ENCODE peak calls at places on chromosomes 6 and 20, in four cellular contexts. S is endothelial cell of umbilical vein, H is GM12878, Q is K562. D is an unnamed sample.

GRCh38 chr6:44446626-44447297 is 59.3 kb downstream of the CDC5L start:
- DNase-seq in Q (no peak), S (no peak), H (no peak), D (peak)

GRCh38 chr6:123415844-123416468 is 220.8 kb downstream of the TRDN start:
- DNase-seq in H (no peak), Q (peak), S (peak), D (peak)

GRCh38 chr6:148596886-148597455 is 149.9 kb upstream of the UST start:
- DNase-seq in H (no peak), Q (no peak), S (no peak), D (no peak)

GRCh38 chr6:36826520-36827227 is 12.6 kb downstream of the CPNE5 start:
- DNase-seq in S (no peak), H (no peak), Q (no peak), D (peak)

GRCh38 chr20:44833437-44833836 is 23.1 kb upstream of the RIMS4 start:
- DNase-seq in H (no peak), S (no peak), Q (no peak), D (no peak)

GRCh38 chr20:32445539-32446273 is 87.6 kb downstream of the ASXL1 start:
- DNase-seq in H (no peak), S (no peak), Q (no peak), D (no peak)

GRCh38 chr6:16494781-16495180 is 256.4 kb downstream of the GMPR start:
- DNase-seq in Q (no peak), H (peak), S (no peak), D (peak)

GRCh38 chr6:108947114-108947854 is 99.1 kb downstream of the ARMC2 start:
- DNase-seq in H (no peak), S (no peak), Q (no peak), D (peak)

GRCh38 chr6:41577865-41578713 is 31.9 kb downstream of the FOXP4 start:
- DNase-seq in S (peak), Q (peak), H (no peak), D (peak)

GRCh38 chr6:142429195-142429594 is 127.4 kb downstream of the ADGRG6 start:
- DNase-seq in H (no peak), Q (no peak), S (peak), D (no peak)

GRCh38 chr6:11313207-11313606 is 80.7 kb upstream of the NEDD9 start:
- DNase-seq in H (no peak), S (no peak), Q (no peak), D (no peak)

GRCh38 chr20:11716239-11716944 is 201.3 kb upstream of the BTBD3 start:
- DNase-seq in Q (peak), S (peak), H (no peak), D (peak)

GRCh38 chr6:16257999-16258708 is 19.8 kb downstream of the GMPR start:
- DNase-seq in Q (peak), S (peak), H (no peak), D (peak)

GRCh38 chr6:152634773-152635172 is 2.4 kb downstream of the SYNE1 start:
- DNase-seq in Q (no peak), H (no peak), S (no peak), D (no peak)

GRCh38 chr6:25452027-25452426 is 172.9 kb downstream of the CARMIL1 start:
- DNase-seq in S (no peak), Q (no peak), H (no peak), D (no peak)

GRCh38 chr6:129865013-129865412 is 3.9 kb upstream of the TMEM244 start:
- DNase-seq in Q (peak), H (no peak), S (no peak), D (no peak)

GRCh38 chr6:37679539-37680476 is 17.9 kb downstream of the MDGA1 start:
- DNase-seq in Q (no peak), S (no peak), H (peak), D (no peak)

GRCh38 chr6:137630666-137631065 is 136.5 kb upstream of the OLIG3 start:
- DNase-seq in Q (no peak), H (no peak), S (no peak), D (no peak)

GRCh38 chr6:5335020-5335419 is 73.7 kb downstream of the FARS2 start:
- DNase-seq in H (peak), S (peak), Q (no peak), D (no peak)

GRCh38 chr20:22611636-22612035 is 27.3 kb upstream of the FOXA2 start:
- DNase-seq in Q (no peak), H (no peak), S (no peak), D (no peak)

GRCh38 chr6:106084106-106084963 is 1.8 kb upstream of the PRDM1 start:
- DNase-seq in S (peak), Q (peak), H (peak), D (peak)

GRCh38 chr6:39610229-39610628 is 115.0 kb downstream of the KIF6 start:
- DNase-seq in Q (no peak), H (no peak), S (no peak), D (no peak)

GRCh38 chr6:115001726-115002436 is 659.1 kb upstream of the HS3ST5 start:
- DNase-seq in H (no peak), Q (no peak), S (no peak), D (no peak)

GRCh38 chr20:33730946-33731692 is 677 bp upstream of the ZNF341 start:
- DNase-seq in Q (no peak), H (no peak), S (no peak), D (no peak)

GRCh38 chr6:85669735-85670194 is 27.1 kb upstream of the SYNCRIP start:
- DNase-seq in H (peak), Q (no peak), S (peak), D (peak)

GRCh38 chr20:2619961-2620595 is 32.4 kb upstream of the NOP56 start:
- DNase-seq in Q (no peak), S (no peak), H (no peak), D (peak)

GRCh38 chr20:39993737-39994136 is 695.3 kb downstream of the MAFB start:
- DNase-seq in S (no peak), Q (no peak), H (no peak), D (no peak)

GRCh38 chr6:112330877-112331260 is 16.3 kb upstream of the RFPL4B start:
- DNase-seq in S (no peak), Q (no peak), H (no peak), D (no peak)

GRCh38 chr20:63874254-63874653 is 9.2 kb downstream of the TPD52L2 start:
- DNase-seq in H (no peak), Q (no peak), S (no peak), D (no peak)

GRCh38 chr20:63877755-63878470 is 12.8 kb downstream of the TPD52L2 start:
- DNase-seq in S (no peak), Q (no peak), H (no peak), D (no peak)

GRCh38 chr20:63876489-63877036 is 11.5 kb downstream of the TPD52L2 start:
- DNase-seq in H (no peak), Q (no peak), S (no peak), D (no peak)

GRCh38 chr20:63868264-63868663 is 3.2 kb downstream of the TPD52L2 start:
- DNase-seq in Q (no peak), S (no peak), H (no peak), D (no peak)

DNA sequence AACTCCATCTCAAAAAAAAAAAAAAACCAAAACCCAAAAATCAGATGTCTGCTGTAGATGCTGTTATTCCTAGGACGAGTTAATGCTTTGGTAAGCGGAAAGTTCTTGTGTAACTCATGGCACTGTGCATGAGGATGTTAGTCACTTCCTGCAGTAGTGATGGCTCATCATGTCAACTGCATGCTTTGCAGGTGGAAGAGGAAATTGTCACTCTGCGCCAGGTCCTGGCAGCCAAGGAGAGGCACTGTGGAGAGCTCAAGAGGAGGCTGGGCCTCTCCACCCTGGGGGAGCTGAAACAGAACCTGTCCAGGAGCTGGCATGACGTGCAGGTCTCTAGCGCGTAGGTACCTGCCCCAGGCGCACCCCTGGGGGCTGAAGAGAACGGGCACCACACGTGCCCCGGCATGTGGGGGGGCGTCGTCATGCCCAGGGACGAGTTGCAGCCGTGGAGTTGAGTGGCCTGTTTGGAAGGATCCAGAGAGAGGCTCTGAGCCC is 8.5 kb downstream of the TPD52L2 start:
- DNase-seq in S (peak), Q (no peak), H (no peak), D (peak)
- TF ChIP-seq FOS in S (peak), Q (no peak), H (no peak), D (peak)

DNA sequence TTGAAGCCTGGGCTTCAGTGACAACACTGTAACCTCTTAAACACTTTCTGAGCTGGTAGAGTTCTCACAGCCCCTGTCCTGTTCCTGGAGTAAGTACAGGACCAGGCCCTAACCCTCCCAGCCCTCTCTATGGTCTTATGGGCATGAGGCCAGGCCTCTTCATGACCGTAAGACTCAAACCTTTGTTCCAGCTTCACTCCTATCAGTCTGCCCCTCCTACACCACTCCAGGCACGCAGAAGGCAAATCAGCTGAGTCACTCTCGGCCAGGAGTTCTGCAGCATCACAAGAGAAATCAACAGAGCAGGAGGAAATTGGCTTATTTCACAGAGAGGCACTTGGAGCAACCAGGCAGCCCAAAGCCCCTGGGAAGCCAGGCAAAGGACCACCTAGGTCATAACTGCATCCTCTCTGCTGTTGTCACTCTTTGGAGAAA is 25.3 kb upstream of the CHD6 start:
- DNase-seq in H (no peak), S (no peak), Q (peak), D (peak)
- TF ChIP-seq FOS in H (no peak), S (no peak), Q (no peak), D (no peak)

GRCh38 chr20:46434597-46434996 is 28.2 kb upstream of the ELMO2 start:
- DNase-seq in S (no peak), H (no peak), Q (no peak), D (no peak)
- TF ChIP-seq FOS in S (no peak), H (no peak), Q (no peak), D (no peak)

GRCh38 chr6:168132531-168133184 is 53.6 kb upstream of the FRMD1 start:
- DNase-seq in S (peak), Q (peak), H (no peak), D (peak)
- TF ChIP-seq FOS in S (no peak), Q (no peak), H (no peak), D (peak)

GRCh38 chr6:118968416-118968815 is 33.5 kb upstream of the MCM9 start:
- DNase-seq in S (peak), Q (peak), H (no peak), D (peak)
- TF ChIP-seq FOS in S (no peak), Q (no peak), H (no peak), D (no peak)